ENCODE peak calls at places on chromosomes 3 and 15, in seven cellular contexts. W, H, G, F, U, L and E are unnamed samples.

GRCh38 chr15:64247906-64248541 is 85.2 kb upstream of the PPIB start:
- DNase-seq in G (peak), H (peak), F (peak), L (no peak), U (peak), W (peak), E (peak)

GRCh38 chr3:147699175-147699838 is 290.1 kb downstream of the ZIC1 start:
- DNase-seq in F (no peak), L (no peak), U (no peak), W (peak), G (peak), H (peak), E (peak)

GRCh38 chr3:71066849-71067261 is 516.7 kb downstream of the FOXP1 start:
- DNase-seq in W (peak), G (no peak), H (peak), F (no peak), U (no peak), L (no peak), E (peak)

GRCh38 chr15:66854012-66854965 is 152.3 kb downstream of the SMAD6 start:
- DNase-seq in F (no peak), U (no peak), H (no peak), L (no peak), W (no peak), G (no peak), E (no peak)

GRCh38 chr15:99985878-99986277 is 252.6 kb upstream of the LYSMD4 start:
- DNase-seq in G (no peak), F (no peak), L (no peak), W (no peak), U (no peak), H (no peak), E (no peak)

GRCh38 chr3:140552403-140552802 is 125.5 kb upstream of the TRIM42 start:
- DNase-seq in L (no peak), H (no peak), F (no peak), G (peak), U (no peak), W (no peak), E (no peak)

GRCh38 chr15:89243046-89243690 is 611 bp upstream of the FANCI start:
- DNase-seq in U (no peak), F (no peak), L (peak), W (no peak), H (no peak), G (no peak), E (peak)

GRCh38 chr3:28916713-28917499 is 364.0 kb upstream of the RBMS3 start:
- DNase-seq in G (peak), L (peak), W (peak), F (peak), H (peak), U (no peak), E (peak)

GRCh38 chr3:58334013-58334321 is 1.3 kb downstream of the PXK start:
- DNase-seq in L (no peak), F (no peak), G (no peak), U (no peak), W (peak), H (no peak), E (no peak)

DNA sequence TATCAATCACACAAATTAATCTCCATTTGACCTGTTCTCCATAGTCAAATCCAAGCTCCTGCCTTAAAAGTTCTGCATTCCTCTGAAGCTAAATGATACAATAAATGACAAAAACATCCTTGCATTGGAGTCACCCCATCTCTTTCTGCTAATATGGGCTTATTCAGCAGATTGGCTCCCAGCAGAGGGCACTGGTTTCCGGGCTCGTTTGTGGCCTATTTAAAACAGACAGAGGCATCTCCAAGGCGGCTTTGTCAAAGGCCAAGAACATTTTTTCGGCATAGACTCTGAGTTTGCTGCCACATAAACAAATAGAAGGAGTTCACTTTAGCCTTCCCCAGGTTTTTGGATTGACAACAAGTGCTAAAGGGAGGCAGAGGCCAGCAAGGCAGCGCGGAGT is 204.4 kb upstream of the RASGRP1 start:
- DNase-seq in F (peak), L (no peak), G (no peak), U (no peak), W (no peak), H (peak), E (peak)
- TF ChIP-seq CTCF in F (peak), L (no peak), G (no peak), U (no peak), W (peak), H (peak), E (peak)

GRCh38 chr15:98308117-98308516 is 340.2 kb upstream of the IGF1R start:
- DNase-seq in L (no peak), U (no peak), F (no peak), G (no peak), H (no peak), W (no peak), E (no peak)
- TF ChIP-seq CTCF in L (no peak), U (no peak), F (no peak), G (no peak), H (no peak), W (peak), E (no peak)

GRCh38 chr3:124281453-124282316 is 289.8 kb upstream of the ROPN1 start:
- DNase-seq in L (no peak), H (peak), F (no peak), G (peak), W (peak), U (no peak), E (peak)
- TF ChIP-seq CTCF in L (no peak), H (peak), F (peak), G (no peak), W (peak), U (peak), E (peak)

GRCh38 chr15:37115538-37115937 is 15.2 kb upstream of the MEIS2 start:
- DNase-seq in F (no peak), G (no peak), W (no peak), H (no peak), L (no peak), U (no peak), E (no peak)
- TF ChIP-seq CTCF in F (no peak), G (no peak), W (no peak), H (no peak), L (no peak), U (no peak), E (no peak)

GRCh38 chr3:39809995-39810595 is 686 bp downstream of the MYRIP start:
- DNase-seq in U (no peak), H (no peak), L (no peak), W (no peak), G (no peak), F (no peak), E (no peak)

GRCh38 chr3:39811561-39811960 is 2.2 kb downstream of the MYRIP start:
- DNase-seq in W (no peak), U (no peak), F (no peak), G (no peak), H (no peak), L (no peak), E (no peak)

GRCh38 chr3:39814007-39814406 is 4.6 kb downstream of the MYRIP start:
- DNase-seq in H (peak), U (no peak), W (no peak), F (no peak), L (no peak), G (no peak), E (peak)

GRCh38 chr3:39810647-39811161 is 1.3 kb downstream of the MYRIP start:
- DNase-seq in W (no peak), H (no peak), L (no peak), G (no peak), F (no peak), U (no peak), E (no peak)

GRCh38 chr3:39812537-39812936 is 3.1 kb downstream of the MYRIP start:
- DNase-seq in H (no peak), U (no peak), G (no peak), W (no peak), F (no peak), L (no peak), E (peak)
- TF ChIP-seq CTCF in H (peak), U (peak), G (peak), W (no peak), F (peak), L (no peak), E (peak)